ENCODE peak calls at places on chromosomes 12 and 14, in ten cellular contexts. One of them, this sample, is unnamed.

GRCh38 chr12:30730011-30730410 is 24.7 kb downstream of the CAPRIN2 start:
- DNase-seq in type B pancreatic cell: no peak
- DNase-seq in WTC11: no peak
- DNase-seq in brain microvascular endothelial cell: no peak
- DNase-seq in astrocyte of the spinal cord: no peak
- DNase-seq in dorsolateral prefrontal cortex: no peak
- DNase-seq in epithelial cell of proximal tubule: no peak
- DNase-seq in AG04449: no peak
- DNase-seq in RWPE1: no peak
- DNase-seq in GM20000: no peak
- DNase-seq in this sample: no peak

GRCh38 chr14:77909911-77910310 is 110.0 kb downstream of the ADCK1 start:
- DNase-seq in WTC11: no peak
- DNase-seq in RWPE1: no peak
- DNase-seq in GM20000: no peak
- DNase-seq in type B pancreatic cell: no peak
- DNase-seq in astrocyte of the spinal cord: no peak
- DNase-seq in brain microvascular endothelial cell: no peak
- DNase-seq in epithelial cell of proximal tubule: no peak
- DNase-seq in dorsolateral prefrontal cortex: no peak
- DNase-seq in AG04449: no peak
- DNase-seq in this sample: no peak

GRCh38 chr12:57475271-57476161 is 4.2 kb downstream of the ARHGAP9 start:
- DNase-seq in epithelial cell of proximal tubule: no peak
- DNase-seq in WTC11: peak; percentile 52
- DNase-seq in AG04449: no peak
- DNase-seq in brain microvascular endothelial cell: no peak
- DNase-seq in GM20000: no peak
- DNase-seq in RWPE1: no peak
- DNase-seq in dorsolateral prefrontal cortex: no peak
- DNase-seq in astrocyte of the spinal cord: no peak
- DNase-seq in type B pancreatic cell: no peak
- DNase-seq in this sample: no peak

GRCh38 chr12:7959278-7960063 is 23.5 kb upstream of the SLC2A3 start:
- DNase-seq in brain microvascular endothelial cell: no peak
- DNase-seq in AG04449: no peak
- DNase-seq in dorsolateral prefrontal cortex: no peak
- DNase-seq in RWPE1: peak; percentile 51
- DNase-seq in WTC11: peak; percentile 70
- DNase-seq in astrocyte of the spinal cord: peak; percentile 15
- DNase-seq in type B pancreatic cell: no peak
- DNase-seq in epithelial cell of proximal tubule: no peak
- DNase-seq in GM20000: peak; percentile 38
- DNase-seq in this sample: peak; percentile 42

GRCh38 chr12:96421014-96421413 is 20.8 kb upstream of the CDK17 start:
- DNase-seq in GM20000: no peak
- DNase-seq in epithelial cell of proximal tubule: no peak
- DNase-seq in astrocyte of the spinal cord: no peak
- DNase-seq in RWPE1: no peak
- DNase-seq in AG04449: no peak
- DNase-seq in type B pancreatic cell: no peak
- DNase-seq in brain microvascular endothelial cell: no peak
- DNase-seq in dorsolateral prefrontal cortex: no peak
- DNase-seq in WTC11: no peak
- DNase-seq in this sample: no peak

GRCh38 chr12:94898388-94898787 is 105.1 kb downstream of the NDUFA12 start:
- DNase-seq in RWPE1: no peak
- DNase-seq in type B pancreatic cell: no peak
- DNase-seq in brain microvascular endothelial cell: peak; percentile 17
- DNase-seq in GM20000: no peak
- DNase-seq in dorsolateral prefrontal cortex: no peak
- DNase-seq in AG04449: no peak
- DNase-seq in astrocyte of the spinal cord: peak; percentile 14
- DNase-seq in epithelial cell of proximal tubule: no peak
- DNase-seq in WTC11: peak; percentile 34
- DNase-seq in this sample: no peak

GRCh38 chr14:24299255-24300191 is at the start of the genes DHRS1 and NOP9:
- DNase-seq in dorsolateral prefrontal cortex: peak; percentile 95
- DNase-seq in WTC11: peak; percentile 94
- DNase-seq in AG04449: peak; percentile 24
- DNase-seq in type B pancreatic cell: peak; percentile 95
- DNase-seq in epithelial cell of proximal tubule: no peak
- DNase-seq in GM20000: peak; percentile 96
- DNase-seq in astrocyte of the spinal cord: peak; percentile 89
- DNase-seq in RWPE1: peak; percentile 95
- DNase-seq in brain microvascular endothelial cell: peak; percentile 83
- DNase-seq in this sample: peak; percentile 95

GRCh38 chr12:124217508-124217981 is 77.3 kb upstream of the RFLNA start:
- DNase-seq in WTC11: no peak
- DNase-seq in astrocyte of the spinal cord: peak; percentile 17
- DNase-seq in dorsolateral prefrontal cortex: no peak
- DNase-seq in AG04449: no peak
- DNase-seq in epithelial cell of proximal tubule: no peak
- DNase-seq in RWPE1: no peak
- DNase-seq in brain microvascular endothelial cell: peak; percentile 8
- DNase-seq in type B pancreatic cell: no peak
- DNase-seq in GM20000: no peak
- DNase-seq in this sample: no peak

GRCh38 chr12:38142974-38143373 is 173.6 kb upstream of the ALG10B start:
- DNase-seq in WTC11: no peak
- DNase-seq in dorsolateral prefrontal cortex: no peak
- DNase-seq in astrocyte of the spinal cord: no peak
- DNase-seq in AG04449: no peak
- DNase-seq in brain microvascular endothelial cell: no peak
- DNase-seq in RWPE1: no peak
- DNase-seq in epithelial cell of proximal tubule: no peak
- DNase-seq in type B pancreatic cell: no peak
- DNase-seq in GM20000: no peak
- DNase-seq in this sample: no peak

GRCh38 chr14:68405959-68406358 is 386.9 kb downstream of the ZFP36L1 start:
- DNase-seq in dorsolateral prefrontal cortex: no peak
- DNase-seq in RWPE1: no peak
- DNase-seq in AG04449: no peak
- DNase-seq in astrocyte of the spinal cord: no peak
- DNase-seq in WTC11: no peak
- DNase-seq in epithelial cell of proximal tubule: no peak
- DNase-seq in GM20000: no peak
- DNase-seq in brain microvascular endothelial cell: no peak
- DNase-seq in type B pancreatic cell: no peak
- DNase-seq in this sample: no peak

GRCh38 chr12:32118806-32119205 is 12.2 kb downstream of the BICD1 start:
- DNase-seq in AG04449: no peak
- DNase-seq in astrocyte of the spinal cord: no peak
- DNase-seq in epithelial cell of proximal tubule: no peak
- DNase-seq in WTC11: no peak
- DNase-seq in GM20000: no peak
- DNase-seq in type B pancreatic cell: no peak
- DNase-seq in RWPE1: no peak
- DNase-seq in dorsolateral prefrontal cortex: no peak
- DNase-seq in brain microvascular endothelial cell: no peak
- DNase-seq in this sample: no peak

GRCh38 chr14:88363624-88364023 is 21.8 kb upstream of the SPATA7 start:
- DNase-seq in type B pancreatic cell: no peak
- DNase-seq in AG04449: no peak
- DNase-seq in brain microvascular endothelial cell: no peak
- DNase-seq in RWPE1: no peak
- DNase-seq in WTC11: no peak
- DNase-seq in epithelial cell of proximal tubule: no peak
- DNase-seq in dorsolateral prefrontal cortex: no peak
- DNase-seq in GM20000: no peak
- DNase-seq in astrocyte of the spinal cord: no peak
- DNase-seq in this sample: no peak

GRCh38 chr12:24231298-24231697 is 281.8 kb upstream of the SOX5 start:
- DNase-seq in brain microvascular endothelial cell: no peak
- DNase-seq in dorsolateral prefrontal cortex: no peak
- DNase-seq in astrocyte of the spinal cord: no peak
- DNase-seq in AG04449: no peak
- DNase-seq in WTC11: no peak
- DNase-seq in epithelial cell of proximal tubule: no peak
- DNase-seq in RWPE1: no peak
- DNase-seq in type B pancreatic cell: no peak
- DNase-seq in GM20000: no peak
- DNase-seq in this sample: no peak

GRCh38 chr12:67804168-67804567 is 155.6 kb downstream of the DYRK2 start:
- DNase-seq in type B pancreatic cell: no peak
- DNase-seq in AG04449: no peak
- DNase-seq in brain microvascular endothelial cell: no peak
- DNase-seq in dorsolateral prefrontal cortex: no peak
- DNase-seq in GM20000: no peak
- DNase-seq in epithelial cell of proximal tubule: no peak
- DNase-seq in astrocyte of the spinal cord: no peak
- DNase-seq in WTC11: no peak
- DNase-seq in RWPE1: no peak
- DNase-seq in this sample: no peak

GRCh38 chr14:105354541-105354940 is 40.0 kb downstream of the PACS2 start:
- DNase-seq in epithelial cell of proximal tubule: no peak
- DNase-seq in brain microvascular endothelial cell: no peak
- DNase-seq in WTC11: no peak
- DNase-seq in GM20000: no peak
- DNase-seq in AG04449: no peak
- DNase-seq in dorsolateral prefrontal cortex: no peak
- DNase-seq in type B pancreatic cell: no peak
- DNase-seq in RWPE1: no peak
- DNase-seq in astrocyte of the spinal cord: no peak
- DNase-seq in this sample: no peak

GRCh38 chr12:29519585-29520182 is 22.2 kb upstream of the OVCH1 start:
- DNase-seq in WTC11: no peak
- DNase-seq in brain microvascular endothelial cell: peak; percentile 47
- DNase-seq in AG04449: no peak
- DNase-seq in type B pancreatic cell: no peak
- DNase-seq in GM20000: peak; percentile 19
- DNase-seq in astrocyte of the spinal cord: peak; percentile 76
- DNase-seq in dorsolateral prefrontal cortex: no peak
- DNase-seq in RWPE1: peak; percentile 20
- DNase-seq in epithelial cell of proximal tubule: peak; percentile 12
- DNase-seq in this sample: no peak

GRCh38 chr12:108308432-108308831 is 30.7 kb downstream of the CMKLR1 start:
- DNase-seq in GM20000: no peak
- DNase-seq in type B pancreatic cell: no peak
- DNase-seq in astrocyte of the spinal cord: peak; percentile 68
- DNase-seq in brain microvascular endothelial cell: no peak
- DNase-seq in epithelial cell of proximal tubule: no peak
- DNase-seq in AG04449: no peak
- DNase-seq in RWPE1: no peak
- DNase-seq in WTC11: no peak
- DNase-seq in dorsolateral prefrontal cortex: no peak
- DNase-seq in this sample: no peak

GRCh38 chr14:30608533-30609006 is 13.5 kb upstream of the SCFD1 start:
- DNase-seq in type B pancreatic cell: no peak
- DNase-seq in brain microvascular endothelial cell: peak; percentile 63
- DNase-seq in WTC11: no peak
- DNase-seq in RWPE1: no peak
- DNase-seq in AG04449: no peak
- DNase-seq in epithelial cell of proximal tubule: peak; percentile 78
- DNase-seq in dorsolateral prefrontal cortex: no peak
- DNase-seq in astrocyte of the spinal cord: peak; percentile 53
- DNase-seq in GM20000: no peak
- DNase-seq in this sample: no peak

GRCh38 chr12:104470521-104470920 is 13.8 kb downstream of the CHST11 start:
- DNase-seq in epithelial cell of proximal tubule: no peak
- DNase-seq in type B pancreatic cell: no peak
- DNase-seq in dorsolateral prefrontal cortex: no peak
- DNase-seq in AG04449: no peak
- DNase-seq in WTC11: no peak
- DNase-seq in GM20000: no peak
- DNase-seq in brain microvascular endothelial cell: no peak
- DNase-seq in RWPE1: no peak
- DNase-seq in astrocyte of the spinal cord: no peak
- DNase-seq in this sample: no peak

GRCh38 chr14:52583544-52583943 is 30.9 kb downstream of the GPR137C start:
- DNase-seq in RWPE1: peak; percentile 3
- DNase-seq in brain microvascular endothelial cell: no peak
- DNase-seq in dorsolateral prefrontal cortex: no peak
- DNase-seq in GM20000: no peak
- DNase-seq in astrocyte of the spinal cord: peak; percentile 2
- DNase-seq in WTC11: no peak
- DNase-seq in AG04449: no peak
- DNase-seq in type B pancreatic cell: no peak
- DNase-seq in epithelial cell of proximal tubule: no peak
- DNase-seq in this sample: no peak
- TF ChIP-seq CTCF in RWPE1: no peak
- TF ChIP-seq CTCF in brain microvascular endothelial cell: no peak
- TF ChIP-seq CTCF in dorsolateral prefrontal cortex: no peak
- TF ChIP-seq CTCF in GM20000: no peak
- TF ChIP-seq CTCF in astrocyte of the spinal cord: no peak
- TF ChIP-seq CTCF in WTC11: no peak
- TF ChIP-seq CTCF in AG04449: no peak
- TF ChIP-seq CTCF in type B pancreatic cell: no peak
- TF ChIP-seq CTCF in epithelial cell of proximal tubule: no peak
- TF ChIP-seq CTCF in this sample: no peak

DNA sequence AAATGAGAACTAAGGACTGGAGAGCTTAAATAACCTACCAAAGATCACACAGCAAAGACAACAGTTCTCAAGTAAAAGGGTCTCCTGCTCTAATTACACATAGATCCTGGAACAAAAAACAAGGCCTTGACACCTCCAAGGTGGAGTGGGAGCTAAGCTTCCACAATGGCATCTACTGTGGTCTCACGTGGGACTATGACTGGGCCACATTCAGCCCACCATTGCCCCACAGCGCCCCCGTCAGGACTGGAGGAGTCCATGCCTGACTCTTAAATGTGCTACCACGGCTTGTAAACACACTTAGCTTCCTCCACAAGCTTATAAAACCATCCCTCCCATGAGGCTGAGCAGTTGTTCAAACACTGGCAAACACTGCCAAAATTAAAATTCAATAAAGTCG is 88.5 kb downstream of the GCH1 start:
- DNase-seq in RWPE1: no peak
- DNase-seq in WTC11: peak; percentile 72
- DNase-seq in type B pancreatic cell: no peak
- DNase-seq in AG04449: no peak
- DNase-seq in astrocyte of the spinal cord: no peak
- DNase-seq in epithelial cell of proximal tubule: no peak
- DNase-seq in GM20000: no peak
- DNase-seq in dorsolateral prefrontal cortex: no peak
- DNase-seq in brain microvascular endothelial cell: no peak
- DNase-seq in this sample: no peak
- TF ChIP-seq CTCF in RWPE1: no peak
- TF ChIP-seq CTCF in WTC11: peak; percentile 61
- TF ChIP-seq CTCF in type B pancreatic cell: peak; percentile 27
- TF ChIP-seq CTCF in AG04449: no peak
- TF ChIP-seq CTCF in astrocyte of the spinal cord: peak; percentile 14
- TF ChIP-seq CTCF in epithelial cell of proximal tubule: peak; percentile 37
- TF ChIP-seq CTCF in GM20000: no peak
- TF ChIP-seq CTCF in dorsolateral prefrontal cortex: no peak
- TF ChIP-seq CTCF in brain microvascular endothelial cell: peak; percentile 35
- TF ChIP-seq CTCF in this sample: no peak

GRCh38 chr12:47111392-47111778 is 31.6 kb upstream of the AMIGO2 start:
- DNase-seq in type B pancreatic cell: no peak
- DNase-seq in GM20000: no peak
- DNase-seq in epithelial cell of proximal tubule: no peak
- DNase-seq in brain microvascular endothelial cell: no peak
- DNase-seq in RWPE1: no peak
- DNase-seq in WTC11: no peak
- DNase-seq in AG04449: no peak
- DNase-seq in astrocyte of the spinal cord: no peak
- DNase-seq in dorsolateral prefrontal cortex: no peak
- DNase-seq in this sample: no peak
- TF ChIP-seq CTCF in type B pancreatic cell: no peak
- TF ChIP-seq CTCF in GM20000: no peak
- TF ChIP-seq CTCF in epithelial cell of proximal tubule: no peak
- TF ChIP-seq CTCF in brain microvascular endothelial cell: no peak
- TF ChIP-seq CTCF in RWPE1: no peak
- TF ChIP-seq CTCF in WTC11: no peak
- TF ChIP-seq CTCF in AG04449: no peak
- TF ChIP-seq CTCF in astrocyte of the spinal cord: no peak
- TF ChIP-seq CTCF in dorsolateral prefrontal cortex: no peak
- TF ChIP-seq CTCF in this sample: no peak

GRCh38 chr12:56317675-56318074 is 1.9 kb upstream of the CNPY2 start:
- DNase-seq in type B pancreatic cell: no peak
- DNase-seq in AG04449: no peak
- DNase-seq in GM20000: no peak
- DNase-seq in dorsolateral prefrontal cortex: peak; percentile 13
- DNase-seq in brain microvascular endothelial cell: no peak
- DNase-seq in astrocyte of the spinal cord: no peak
- DNase-seq in WTC11: peak; percentile 36
- DNase-seq in RWPE1: no peak
- DNase-seq in epithelial cell of proximal tubule: no peak
- DNase-seq in this sample: no peak
- TF ChIP-seq CTCF in type B pancreatic cell: no peak
- TF ChIP-seq CTCF in AG04449: no peak
- TF ChIP-seq CTCF in GM20000: no peak
- TF ChIP-seq CTCF in dorsolateral prefrontal cortex: no peak
- TF ChIP-seq CTCF in brain microvascular endothelial cell: no peak
- TF ChIP-seq CTCF in astrocyte of the spinal cord: no peak
- TF ChIP-seq CTCF in WTC11: no peak
- TF ChIP-seq CTCF in RWPE1: no peak
- TF ChIP-seq CTCF in epithelial cell of proximal tubule: no peak
- TF ChIP-seq CTCF in this sample: no peak

This sample was measured in natural killer cell.